ENCODE peak calls at places on chromosomes 11 and 22, in seven cellular contexts. R, U, J, M, L, W and X are unnamed samples.

GRCh38 chr22:49323751-49324415 is 503.8 kb downstream of the BRD1 start:
- DNase-seq in R (no peak), U (no peak), J (no peak), M (no peak), L (no peak), W (no peak), X (peak; percentile 14)

GRCh38 chr22:36373258-36373579 is 14.5 kb downstream of the MYH9 start:
- DNase-seq in R (peak; percentile 59), U (peak; percentile 47), J (no peak), M (no peak), L (no peak), W (no peak), X (no peak)

GRCh38 chr11:69471329-69472052 is 10.0 kb upstream of the LINC01488 start:
- DNase-seq in R (no peak), U (no peak), J (peak; percentile 68), M (no peak), L (no peak), W (no peak), X (no peak)

GRCh38 chr11:3123761-3124733 is 41.1 kb downstream of the OSBPL5 start:
- DNase-seq in R (peak; percentile 92), U (no peak), J (no peak), M (no peak), L (peak; percentile 74), W (peak; percentile 70), X (peak; percentile 67)

GRCh38 chr11:27216268-27217149 is 146.5 kb downstream of the CCDC34 start:
- DNase-seq in R (peak; percentile 82), U (peak; percentile 61), J (no peak), M (no peak), L (peak; percentile 75), W (no peak), X (no peak)

GRCh38 chr11:8234910-8235309 is 28.8 kb downstream of the LMO1 start:
- DNase-seq in R (no peak), U (no peak), J (no peak), M (no peak), L (no peak), W (no peak), X (no peak)

GRCh38 chr11:4610258-4610935 is 2.4 kb upstream of the TRIM68 start:
- DNase-seq in R (no peak), U (no peak), J (no peak), M (no peak), L (no peak), W (no peak), X (no peak)

GRCh38 chr11:94740975-94741707 is 27.0 kb upstream of the AMOTL1 start:
- DNase-seq in R (peak; percentile 33), U (peak; percentile 28), J (peak; percentile 49), M (no peak), L (peak; percentile 31), W (peak; percentile 83), X (no peak)

GRCh38 chr11:10288881-10289764 is 4.9 kb downstream of the SBF2 start:
- DNase-seq in R (no peak), U (no peak), J (no peak), M (no peak), L (peak; percentile 14), W (no peak), X (no peak)

GRCh38 chr11:61724437-61724836 is 28.0 kb upstream of the MYRF start:
- DNase-seq in R (peak; percentile 66), U (no peak), J (no peak), M (no peak), L (peak; percentile 50), W (no peak), X (no peak)

GRCh38 chr11:22337571-22338464 is at the start of gene SLC17A6:
- DNase-seq in R (no peak), U (no peak), J (peak; percentile 83), M (no peak), L (no peak), W (peak; percentile 5), X (no peak)

GRCh38 chr22:36364255-36365019 is 23.3 kb downstream of the MYH9 start:
- DNase-seq in R (no peak), U (no peak), J (no peak), M (no peak), L (no peak), W (no peak), X (no peak)

GRCh38 chr22:29427176-29427760 is 11.1 kb upstream of the RFPL1 start:
- DNase-seq in R (no peak), U (no peak), J (no peak), M (no peak), L (no peak), W (no peak), X (no peak)

DNA sequence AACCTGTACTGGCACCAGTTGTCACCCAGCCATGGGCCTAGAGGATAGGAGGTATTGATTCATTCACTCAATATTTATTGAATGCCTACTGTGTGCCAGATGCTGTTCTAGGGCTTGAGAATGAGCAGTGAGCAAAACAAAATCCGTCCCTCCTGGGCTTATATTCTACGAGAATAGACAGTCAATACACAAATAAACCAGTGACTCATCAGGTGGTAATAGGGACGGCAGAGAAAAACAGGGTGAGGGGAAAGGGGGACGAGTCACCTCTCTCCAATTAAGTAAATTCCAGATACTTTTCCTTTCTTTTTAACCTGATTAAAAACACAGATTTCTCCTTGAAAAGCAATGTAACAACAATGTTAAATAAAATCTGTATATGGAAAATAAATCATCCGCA is 103.5 kb downstream of the MICAL2 start:
- DNase-seq in R (no peak), U (no peak), J (no peak), M (no peak), L (no peak), W (no peak), X (no peak)
- H3K27ac ChIP-seq in R (no peak overlapping the region), U (no peak overlapping the region), J (no peak overlapping the region), M (no peak overlapping the region), L (no peak overlapping the region), W (peak overlapping the region; percentile 9), X (peak overlapping the region; percentile 82)

GRCh38 chr22:20038574-20038973 is 17.7 kb downstream of the TANGO2 start:
- DNase-seq in R (no peak), U (no peak), J (no peak), M (no peak), L (no peak), W (no peak), X (no peak)

GRCh38 chr22:20035375-20036084 is 14.6 kb downstream of the TANGO2 start:
- DNase-seq in R (no peak), U (no peak), J (no peak), M (no peak), L (no peak), W (no peak), X (no peak)

GRCh38 chr22:20036119-20036518 is 15.2 kb downstream of the TANGO2 start:
- DNase-seq in R (no peak), U (no peak), J (no peak), M (no peak), L (no peak), W (no peak), X (no peak)

GRCh38 chr22:20037419-20037818 is 16.5 kb downstream of the TANGO2 start:
- DNase-seq in R (no peak), U (no peak), J (no peak), M (no peak), L (no peak), W (no peak), X (no peak)

DNA sequence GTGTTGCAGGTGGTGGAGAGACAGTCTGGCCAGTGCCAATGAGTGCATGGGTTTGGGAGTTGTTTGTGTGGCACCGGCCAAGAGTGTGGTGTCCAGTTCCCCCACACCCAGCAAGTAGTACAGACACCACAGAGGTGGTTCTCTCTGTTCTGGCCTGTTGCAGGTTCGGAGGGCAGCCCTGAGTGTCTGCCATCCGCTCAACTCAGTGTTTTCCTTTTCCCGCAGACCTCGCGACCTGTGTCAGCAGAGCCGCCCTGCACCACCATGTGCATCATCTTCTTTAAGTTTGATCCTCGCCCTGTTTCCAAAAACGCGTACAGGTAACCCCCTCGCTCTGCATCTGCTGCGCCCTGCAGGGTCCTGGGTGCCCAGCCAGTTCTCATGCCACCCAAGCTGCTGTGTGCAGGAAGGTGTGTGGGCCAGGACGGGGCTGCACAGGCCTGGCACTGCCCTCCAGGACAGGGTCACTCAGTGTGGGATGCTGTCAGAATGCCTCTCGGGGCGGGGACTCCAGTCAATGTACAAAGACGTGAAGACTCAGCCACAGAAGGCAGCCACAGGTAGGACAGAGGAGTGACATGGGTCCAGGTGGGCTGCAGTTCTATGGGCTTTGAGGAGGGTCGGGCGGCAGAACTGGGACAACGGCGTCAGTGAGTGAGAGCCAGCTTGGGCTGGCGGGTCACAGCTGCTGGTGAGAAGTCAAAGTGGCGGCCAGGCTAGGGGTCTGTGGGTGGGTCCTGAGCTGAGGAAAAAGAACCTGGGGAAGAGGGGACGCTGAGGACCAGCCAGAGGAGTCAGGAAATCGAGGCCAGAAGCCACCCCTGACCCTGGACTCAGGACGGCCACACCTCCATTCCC is 15.9 kb downstream of the TANGO2 start:
- DNase-seq in R (no peak), U (no peak), J (no peak), M (no peak), L (no peak), W (no peak), X (no peak)
- H3K4me1 ChIP-seq in R (peaks cover 12% of the 10 kb centered on the region), U (peaks cover 9% of the 10 kb centered on the region), J (no peaks in the 10 kb centered on the region), M (peaks cover 6% of the 10 kb centered on the region), L (peaks cover 55% of the 10 kb centered on the region), W (no peaks in the 10 kb centered on the region), X (peaks cover 35% of the 10 kb centered on the region)

GRCh38 chr11:119617343-119617713 is 111.7 kb downstream of the NECTIN1 start:
- DNase-seq in R (no peak), U (no peak), J (no peak), M (no peak), L (no peak), W (no peak), X (no peak)
- H3K27ac ChIP-seq in R (no peak overlapping the region), U (no peak overlapping the region), J (no peak overlapping the region), M (no peak overlapping the region), L (no peak overlapping the region), W (no peak overlapping the region), X (no peak overlapping the region)

GRCh38 chr11:47864910-47865309 is 16.8 kb upstream of the NUP160 start:
- DNase-seq in R (no peak), U (no peak), J (no peak), M (no peak), L (no peak), W (no peak), X (no peak)

GRCh38 chr11:47860526-47860925 is 12.4 kb upstream of the NUP160 start:
- DNase-seq in R (no peak), U (no peak), J (no peak), M (no peak), L (no peak), W (no peak), X (no peak)

GRCh38 chr11:47861762-47862161 is 13.6 kb upstream of the NUP160 start:
- DNase-seq in R (no peak), U (no peak), J (no peak), M (no peak), L (no peak), W (peak; percentile 72), X (no peak)

GRCh38 chr11:47863893-47864430 is 15.8 kb upstream of the NUP160 start:
- DNase-seq in R (no peak), U (no peak), J (no peak), M (no peak), L (no peak), W (no peak), X (no peak)

DNA sequence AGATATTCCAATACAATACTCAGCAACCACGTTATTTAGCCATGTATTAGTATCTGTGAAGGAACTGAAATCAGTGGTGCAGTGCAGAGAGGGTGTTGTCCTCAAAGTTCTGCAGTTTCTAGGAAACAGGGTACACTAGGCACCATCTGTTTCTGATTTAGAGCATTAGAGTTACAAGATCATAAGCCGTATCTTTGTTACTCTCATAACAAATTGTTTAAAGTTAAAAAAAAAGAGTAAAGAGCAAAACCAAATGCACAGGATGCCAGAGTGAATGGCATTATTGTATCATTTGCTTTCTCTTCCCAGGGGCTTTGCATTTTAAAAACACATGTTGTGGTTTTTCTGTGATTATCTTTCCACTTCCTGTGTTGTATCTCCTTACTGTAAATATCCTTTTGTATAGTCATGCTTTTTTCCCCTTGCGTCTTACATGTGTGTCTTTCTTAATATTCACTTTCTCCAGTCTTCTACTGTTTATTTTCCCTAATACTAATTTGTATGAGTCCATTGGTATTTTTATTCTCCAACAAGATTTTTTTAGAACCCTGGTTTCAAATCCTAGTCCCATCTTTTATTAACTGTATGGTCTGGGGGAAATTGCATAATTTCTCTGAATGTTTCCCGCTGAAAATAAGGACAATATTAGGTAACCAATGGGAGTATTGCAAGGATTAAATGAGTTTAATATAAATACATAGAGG is 15.2 kb upstream of the NUP160 start:
- DNase-seq in R (no peak), U (no peak), J (no peak), M (no peak), L (no peak), W (no peak), X (no peak)
- H3K4me1 ChIP-seq in R (no peaks in the 10 kb centered on the region), U (no peaks in the 10 kb centered on the region), J (no peaks in the 10 kb centered on the region), M (peaks cover 26% of the 10 kb centered on the region), L (peaks cover 36% of the 10 kb centered on the region), W (peaks cover 63% of the 10 kb centered on the region), X (peaks cover 8% of the 10 kb centered on the region)